ENCODE peak calls at places on chromosomes 5 and 9, in ten cellular contexts. Q is NCI-H345, V is hippocampal formation, X is upper lobe of right lung, O is skeletal muscle cell, H is NCI-H524 treated with DMSO at 0.1 percent for 48 hours, G is BJ, S is NCI-H1105, K is A172, Y is NCI-H1694 treated with DMSO at 0.1 percent for 48 hours. L is an unnamed sample.

GRCh38 chr5:169697976-169698375 is 60.9 kb downstream of the DOCK2 start:
- DNase-seq in Q (no peak), V (no peak), X (no peak), O (no peak), H (no peak), G (no peak), S (no peak), K (no peak), Y (no peak), L (no peak)

GRCh38 chr5:15538516-15538915 is 38.5 kb downstream of the FBXL7 start:
- DNase-seq in Q (no peak), V (no peak), X (no peak), O (no peak), H (peak), G (no peak), S (no peak), K (no peak), Y (peak), L (no peak)

GRCh38 chr5:139668064-139668880 is 20.1 kb downstream of the CXXC5 start:
- DNase-seq in Q (no peak), V (no peak), X (peak), O (no peak), H (no peak), G (no peak), S (no peak), K (no peak), Y (no peak), L (no peak)

GRCh38 chr9:109381011-109381729 is 60.3 kb upstream of the EPB41L4B start:
- DNase-seq in Q (no peak), V (no peak), X (no peak), O (no peak), H (no peak), G (no peak), S (no peak), K (peak), Y (no peak), L (no peak)

GRCh38 chr9:89935115-89935514 is 330.3 kb downstream of the GADD45G start:
- DNase-seq in Q (peak), V (no peak), X (no peak), O (no peak), H (no peak), G (no peak), S (no peak), K (no peak), Y (no peak), L (no peak)

GRCh38 chr5:142979636-142980035 is 209.5 kb downstream of the ARHGAP26 start:
- DNase-seq in Q (no peak), V (no peak), X (no peak), O (no peak), H (no peak), G (no peak), S (no peak), K (peak), Y (no peak), L (no peak)

GRCh38 chr5:104903941-104904340 is 1341.4 kb upstream of the NUDT12 start:
- DNase-seq in Q (no peak), V (no peak), X (no peak), O (no peak), H (no peak), G (no peak), S (no peak), K (no peak), Y (no peak), L (no peak)

GRCh38 chr5:180494060-180494509 is at the start of gene CNOT6:
- DNase-seq in Q (peak), V (peak), X (peak), O (peak), H (peak), G (peak), S (peak), K (peak), Y (peak), L (peak)

GRCh38 chr5:120934003-120934402 is 469.9 kb downstream of the PRR16 start:
- DNase-seq in Q (no peak), V (no peak), X (no peak), O (no peak), H (no peak), G (no peak), S (no peak), K (no peak), Y (no peak), L (no peak)

GRCh38 chr9:118000581-118000980 is 296.4 kb downstream of the TLR4 start:
- DNase-seq in Q (no peak), V (no peak), X (no peak), O (no peak), H (no peak), G (no peak), S (no peak), K (no peak), Y (no peak), L (no peak)

GRCh38 chr5:33300209-33300742 is 140.5 kb upstream of the TARS1 start:
- DNase-seq in Q (no peak), V (peak), X (no peak), O (no peak), H (no peak), G (no peak), S (no peak), K (no peak), Y (no peak), L (no peak)

GRCh38 chr5:6158974-6159863 is 219.1 kb downstream of the MED10 start:
- DNase-seq in Q (peak), V (peak), X (no peak), O (peak), H (no peak), G (peak), S (peak), K (peak), Y (no peak), L (peak)